ENCODE peak calls at places on chromosome X, in four cellular contexts. D is K562, R is GM12878, M is HepG2. Z is an unnamed sample.

GRCh38 chrX:141467442-141467841 is 117.1 kb downstream of the SPANXA1 start:
- DNase-seq in D (peak), R (no peak), M (no peak), Z (peak)

GRCh38 chrX:120457766-120458180 is 11.3 kb downstream of the LAMP2 start:
- DNase-seq in D (no peak), R (peak), M (no peak), Z (no peak)

GRCh38 chrX:130994671-130995070 is 63.5 kb upstream of the ARHGAP36 start:
- DNase-seq in D (peak), R (no peak), M (no peak), Z (peak)

GRCh38 chrX:1485033-1485432 is 32.3 kb upstream of the ASMTL start:
- DNase-seq in D (no peak), R (no peak), M (no peak), Z (no peak)

GRCh38 chrX:2831471-2832228 is 2.9 kb downstream of the GYG2 start:
- DNase-seq in D (no peak), R (no peak), M (no peak), Z (no peak)

GRCh38 chrX:16023790-16024734 is 99.3 kb upstream of the GRPR start:
- DNase-seq in D (no peak), R (peak), M (peak), Z (no peak)

GRCh38 chrX:136200466-136200865 is 50.7 kb downstream of the MAP7D3 start:
- DNase-seq in D (peak), R (no peak), M (no peak), Z (peak)

GRCh38 chrX:108070891-108071290 is 20.5 kb downstream of the PSMD10 start:
- DNase-seq in D (no peak), R (no peak), M (no peak), Z (peak)

GRCh38 chrX:14616301-14616700 is 87.0 kb downstream of the GLRA2 start:
- DNase-seq in D (no peak), R (no peak), M (no peak), Z (no peak)

GRCh38 chrX:151902813-151903591 is 9.7 kb upstream of the MAGEA4 start:
- DNase-seq in D (no peak), R (no peak), M (peak), Z (peak)

GRCh38 chrX:46574337-46574940 is 874 bp downstream of the CHST7 start:
- DNase-seq in D (no peak), R (no peak), M (peak), Z (peak)

GRCh38 chrX:41824551-41824950 is 98.8 kb downstream of the CASK start:
- DNase-seq in D (no peak), R (no peak), M (no peak), Z (peak)

GRCh38 chrX:109934434-109934833 is 68.5 kb upstream of the TMEM164 start:
- DNase-seq in D (no peak), R (no peak), M (no peak), Z (no peak)

GRCh38 chrX:54413753-54414152 is 26.5 kb upstream of the TSR2 start:
- DNase-seq in D (no peak), R (no peak), M (peak), Z (no peak)

GRCh38 chrX:39854772-39855747 is 242.7 kb downstream of the BCOR start:
- DNase-seq in D (no peak), R (peak), M (no peak), Z (no peak)

GRCh38 chrX:96147645-96148044 is 537.0 kb upstream of the DIAPH2 start:
- DNase-seq in D (no peak), R (no peak), M (no peak), Z (peak)

GRCh38 chrX:77442728-77443127 is 4.5 kb upstream of the FGF16 start:
- DNase-seq in D (no peak), R (no peak), M (peak), Z (peak)

GRCh38 chrX:153995504-153995903 is 22.9 kb downstream of the TMEM187 start:
- DNase-seq in D (no peak), R (no peak), M (no peak), Z (no peak)

DNA sequence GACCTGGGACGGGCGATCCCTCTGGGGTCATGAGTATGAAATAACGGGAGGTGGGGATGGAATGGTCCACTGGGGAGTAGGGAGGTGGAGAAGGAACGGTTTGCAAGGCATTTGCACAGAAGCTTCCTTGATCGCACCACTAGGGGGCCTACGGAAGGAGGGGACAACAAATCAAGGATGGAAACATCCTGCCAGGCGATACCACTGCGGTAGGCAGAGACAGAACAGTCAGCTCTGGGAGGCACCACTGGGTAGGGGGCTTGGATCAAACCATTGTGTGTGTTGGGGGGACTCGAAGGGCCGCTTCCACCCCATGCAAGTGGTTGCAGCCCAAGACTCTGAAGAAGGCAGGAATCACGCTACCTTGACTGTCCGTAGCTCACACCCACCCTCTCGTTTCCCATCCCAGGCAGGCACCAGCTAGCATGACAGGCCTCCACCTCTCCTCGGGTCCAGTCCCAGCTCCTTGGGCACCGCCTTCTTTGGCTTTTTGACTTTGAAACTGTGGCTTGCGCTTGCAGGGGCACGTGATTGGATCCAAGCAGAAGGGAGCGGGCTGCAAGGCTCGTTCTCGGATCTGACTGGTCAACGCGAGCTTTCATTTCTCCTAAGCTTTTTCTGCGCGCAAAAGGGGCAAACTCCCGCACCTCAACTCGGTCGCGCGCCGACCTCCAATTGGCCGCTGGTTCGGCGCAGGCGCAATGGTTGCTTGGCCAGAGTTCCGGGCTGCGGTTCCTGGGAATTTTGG is 28.4 kb downstream of the GAGE1 start:
- DNase-seq in D (peak), R (no peak), M (peak), Z (no peak)
- TF ChIP-seq MYC in D (no peak), R (no peak), M (no peak), Z (no peak)

GRCh38 chrX:71606536-71607216 is 11.6 kb downstream of the CXCR3 start:
- DNase-seq in D (no peak), R (no peak), M (no peak), Z (peak)

GRCh38 chrX:71603618-71604017 is 14.7 kb downstream of the CXCR3 start:
- DNase-seq in D (no peak), R (no peak), M (no peak), Z (no peak)

GRCh38 chrX:71604796-71605568 is 13.3 kb downstream of the CXCR3 start:
- DNase-seq in D (no peak), R (no peak), M (no peak), Z (peak)

GRCh38 chrX:71607488-71607887 is 10.8 kb downstream of the CXCR3 start:
- DNase-seq in D (no peak), R (no peak), M (no peak), Z (no peak)

GRCh38 chrX:71604141-71604540 is 14.2 kb downstream of the CXCR3 start:
- DNase-seq in D (no peak), R (no peak), M (no peak), Z (no peak)
- TF ChIP-seq POLR2AphosphoS5 in D (no peak), R (no peak), M (no peak), Z (no peak)

GRCh38 chrX:9578083-9578779 is 113.4 kb downstream of the TBL1X start:
- DNase-seq in D (no peak), R (no peak), M (no peak), Z (no peak)
- TF ChIP-seq MYC in D (no peak), R (no peak), M (no peak), Z (no peak)

GRCh38 chrX:101482296-101482695 is 3.0 kb upstream of the ARMCX4 start:
- DNase-seq in D (no peak), R (no peak), M (no peak), Z (no peak)

GRCh38 chrX:101483705-101484104 is 1.6 kb upstream of the ARMCX4 start:
- DNase-seq in D (no peak), R (no peak), M (no peak), Z (no peak)

GRCh38 chrX:101488796-101489195 is 3.5 kb downstream of the ARMCX4 start:
- DNase-seq in D (no peak), R (no peak), M (no peak), Z (no peak)

DNA sequence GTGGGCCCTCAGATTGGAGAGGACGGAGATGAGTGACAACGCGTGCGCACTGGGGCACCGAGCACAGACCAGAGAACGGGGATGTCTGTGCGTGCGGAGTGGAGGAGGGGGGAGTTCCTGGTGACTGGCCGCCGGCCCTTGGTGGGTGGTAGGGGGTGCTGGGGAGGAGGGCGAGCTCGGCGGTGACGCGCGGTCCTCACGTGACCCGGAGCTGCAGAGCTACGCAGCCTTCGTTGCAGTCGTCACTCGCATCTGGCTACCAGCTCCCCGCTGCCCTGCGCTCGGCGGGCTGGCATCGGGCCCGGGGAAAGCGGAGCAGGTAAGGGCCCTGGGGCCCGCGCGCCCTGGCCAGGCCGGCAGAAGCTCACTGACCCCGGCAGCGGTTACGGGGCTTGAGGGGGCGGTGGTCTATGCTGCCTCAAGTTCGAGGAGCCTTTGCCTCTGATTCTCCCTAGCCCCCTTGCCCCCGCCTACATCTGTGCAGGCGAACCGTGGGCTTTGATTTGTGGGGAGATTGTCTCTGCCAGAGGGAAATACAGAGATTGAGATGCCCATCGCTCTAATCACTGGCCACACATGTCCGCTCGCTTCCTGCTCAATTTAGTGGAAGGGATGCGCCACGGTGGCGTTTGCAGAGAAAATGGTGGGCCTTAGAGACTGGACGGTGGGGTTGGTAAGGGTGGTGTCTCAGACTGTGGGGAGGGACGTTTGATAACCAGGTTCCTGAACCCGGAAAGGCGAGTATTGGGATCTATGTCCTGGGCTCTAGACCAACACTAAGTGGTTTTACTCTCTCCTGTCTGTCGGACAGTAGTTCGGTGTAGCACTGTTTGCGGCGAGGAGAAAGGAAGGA is at the start of gene ARMCX4:
- DNase-seq in D (no peak), R (no peak), M (no peak), Z (peak)
- TF ChIP-seq POLR2AphosphoS5 in D (no peak), R (no peak), M (no peak), Z (peak)

GRCh38 chrX:12868747-12869146 is 1.9 kb downstream of the TLR7 start:
- DNase-seq in D (no peak), R (peak), M (no peak), Z (no peak)
- TF ChIP-seq MYC in D (no peak), R (no peak), M (no peak), Z (no peak)

Z was measured in endothelial cell of umbilical vein.